ENCODE peak calls at places on chromosomes 11 and 22, in nine cellular contexts. One of them, this sample, is unnamed.

GRCh38 chr11:35464308-35464707 is 45.0 kb upstream of the SLC1A2 start:
- DNase-seq in NCI-H345: no peak
- DNase-seq in COR-L47: peak
- DNase-seq in H7: peak
- DNase-seq in GM12891: no peak
- DNase-seq in activated naive CD8-positive, alpha-beta T cell treated with anti-CD3 and anti-CD28 coated beads, Interleukin-2, amount 50 U/mL, for 24 hours: no peak
- DNase-seq in activated CD4-positive, alpha-beta T cell treated with anti-CD3 and anti-CD28 coated beads, Interleukin-2, amount 10 ng/mL, durations not matched to agents 7 days and 5 days: no peak
- DNase-seq in CD8-positive, alpha-beta T cell: no peak
- DNase-seq in endothelial cell: peak
- DNase-seq in this sample: peak

GRCh38 chr11:1706634-1707400 is 9.8 kb downstream of the KRTAP5-6 start:
- DNase-seq in NCI-H345: no peak
- DNase-seq in COR-L47: no peak
- DNase-seq in H7: peak
- DNase-seq in GM12891: no peak
- DNase-seq in activated naive CD8-positive, alpha-beta T cell treated with anti-CD3 and anti-CD28 coated beads, Interleukin-2, amount 50 U/mL, for 24 hours: peak
- DNase-seq in activated CD4-positive, alpha-beta T cell treated with anti-CD3 and anti-CD28 coated beads, Interleukin-2, amount 10 ng/mL, durations not matched to agents 7 days and 5 days: no peak
- DNase-seq in CD8-positive, alpha-beta T cell: no peak
- DNase-seq in endothelial cell: no peak
- DNase-seq in this sample: no peak

GRCh38 chr11:111322534-111322933 is 24.2 kb downstream of the POU2AF3 start:
- DNase-seq in NCI-H345: no peak
- DNase-seq in COR-L47: no peak
- DNase-seq in H7: no peak
- DNase-seq in GM12891: no peak
- DNase-seq in activated naive CD8-positive, alpha-beta T cell treated with anti-CD3 and anti-CD28 coated beads, Interleukin-2, amount 50 U/mL, for 24 hours: no peak
- DNase-seq in activated CD4-positive, alpha-beta T cell treated with anti-CD3 and anti-CD28 coated beads, Interleukin-2, amount 10 ng/mL, durations not matched to agents 7 days and 5 days: no peak
- DNase-seq in CD8-positive, alpha-beta T cell: no peak
- DNase-seq in endothelial cell: no peak
- DNase-seq in this sample: no peak

GRCh38 chr11:76769071-76769560 is 14.0 kb upstream of the TSKU start:
- DNase-seq in NCI-H345: no peak
- DNase-seq in COR-L47: no peak
- DNase-seq in H7: no peak
- DNase-seq in GM12891: no peak
- DNase-seq in activated naive CD8-positive, alpha-beta T cell treated with anti-CD3 and anti-CD28 coated beads, Interleukin-2, amount 50 U/mL, for 24 hours: no peak
- DNase-seq in activated CD4-positive, alpha-beta T cell treated with anti-CD3 and anti-CD28 coated beads, Interleukin-2, amount 10 ng/mL, durations not matched to agents 7 days and 5 days: no peak
- DNase-seq in CD8-positive, alpha-beta T cell: no peak
- DNase-seq in endothelial cell: no peak
- DNase-seq in this sample: no peak

GRCh38 chr11:101407324-101407723 is 176.5 kb downstream of the TRPC6 start:
- DNase-seq in NCI-H345: no peak
- DNase-seq in COR-L47: no peak
- DNase-seq in H7: no peak
- DNase-seq in GM12891: no peak
- DNase-seq in activated naive CD8-positive, alpha-beta T cell treated with anti-CD3 and anti-CD28 coated beads, Interleukin-2, amount 50 U/mL, for 24 hours: no peak
- DNase-seq in activated CD4-positive, alpha-beta T cell treated with anti-CD3 and anti-CD28 coated beads, Interleukin-2, amount 10 ng/mL, durations not matched to agents 7 days and 5 days: no peak
- DNase-seq in CD8-positive, alpha-beta T cell: no peak
- DNase-seq in endothelial cell: no peak
- DNase-seq in this sample: no peak

GRCh38 chr11:107606122-107606521 is 15.2 kb downstream of the ELMOD1 start:
- DNase-seq in NCI-H345: no peak
- DNase-seq in COR-L47: no peak
- DNase-seq in H7: no peak
- DNase-seq in GM12891: no peak
- DNase-seq in activated naive CD8-positive, alpha-beta T cell treated with anti-CD3 and anti-CD28 coated beads, Interleukin-2, amount 50 U/mL, for 24 hours: no peak
- DNase-seq in activated CD4-positive, alpha-beta T cell treated with anti-CD3 and anti-CD28 coated beads, Interleukin-2, amount 10 ng/mL, durations not matched to agents 7 days and 5 days: no peak
- DNase-seq in CD8-positive, alpha-beta T cell: no peak
- DNase-seq in endothelial cell: no peak
- DNase-seq in this sample: no peak

GRCh38 chr22:45893516-45893915 is 83.4 kb downstream of the WNT7B start:
- DNase-seq in NCI-H345: no peak
- DNase-seq in COR-L47: no peak
- DNase-seq in H7: no peak
- DNase-seq in GM12891: no peak
- DNase-seq in activated naive CD8-positive, alpha-beta T cell treated with anti-CD3 and anti-CD28 coated beads, Interleukin-2, amount 50 U/mL, for 24 hours: no peak
- DNase-seq in activated CD4-positive, alpha-beta T cell treated with anti-CD3 and anti-CD28 coated beads, Interleukin-2, amount 10 ng/mL, durations not matched to agents 7 days and 5 days: no peak
- DNase-seq in CD8-positive, alpha-beta T cell: no peak
- DNase-seq in endothelial cell: no peak
- DNase-seq in this sample: no peak

GRCh38 chr11:112162761-112163669 is 879 bp downstream of the IL18 start:
- DNase-seq in NCI-H345: no peak
- DNase-seq in COR-L47: no peak
- DNase-seq in H7: no peak
- DNase-seq in GM12891: no peak
- DNase-seq in activated naive CD8-positive, alpha-beta T cell treated with anti-CD3 and anti-CD28 coated beads, Interleukin-2, amount 50 U/mL, for 24 hours: no peak
- DNase-seq in activated CD4-positive, alpha-beta T cell treated with anti-CD3 and anti-CD28 coated beads, Interleukin-2, amount 10 ng/mL, durations not matched to agents 7 days and 5 days: no peak
- DNase-seq in CD8-positive, alpha-beta T cell: no peak
- DNase-seq in endothelial cell: no peak
- DNase-seq in this sample: no peak

GRCh38 chr22:49660794-49661781 is 166.6 kb downstream of the BRD1 start:
- DNase-seq in NCI-H345: peak
- DNase-seq in COR-L47: peak
- DNase-seq in H7: no peak
- DNase-seq in GM12891: no peak
- DNase-seq in activated naive CD8-positive, alpha-beta T cell treated with anti-CD3 and anti-CD28 coated beads, Interleukin-2, amount 50 U/mL, for 24 hours: no peak
- DNase-seq in activated CD4-positive, alpha-beta T cell treated with anti-CD3 and anti-CD28 coated beads, Interleukin-2, amount 10 ng/mL, durations not matched to agents 7 days and 5 days: no peak
- DNase-seq in CD8-positive, alpha-beta T cell: no peak
- DNase-seq in endothelial cell: no peak
- DNase-seq in this sample: no peak

GRCh38 chr11:61580292-61580888 is 486 bp downstream of the SYT7 start:
- DNase-seq in NCI-H345: peak
- DNase-seq in COR-L47: no peak
- DNase-seq in H7: peak
- DNase-seq in GM12891: no peak
- DNase-seq in activated naive CD8-positive, alpha-beta T cell treated with anti-CD3 and anti-CD28 coated beads, Interleukin-2, amount 50 U/mL, for 24 hours: no peak
- DNase-seq in activated CD4-positive, alpha-beta T cell treated with anti-CD3 and anti-CD28 coated beads, Interleukin-2, amount 10 ng/mL, durations not matched to agents 7 days and 5 days: no peak
- DNase-seq in CD8-positive, alpha-beta T cell: no peak
- DNase-seq in endothelial cell: peak
- DNase-seq in this sample: no peak

GRCh38 chr11:11454671-11455223 is 101.7 kb upstream of the CSNK2A3 start:
- DNase-seq in NCI-H345: peak
- DNase-seq in COR-L47: no peak
- DNase-seq in H7: no peak
- DNase-seq in GM12891: no peak
- DNase-seq in activated naive CD8-positive, alpha-beta T cell treated with anti-CD3 and anti-CD28 coated beads, Interleukin-2, amount 50 U/mL, for 24 hours: no peak
- DNase-seq in activated CD4-positive, alpha-beta T cell treated with anti-CD3 and anti-CD28 coated beads, Interleukin-2, amount 10 ng/mL, durations not matched to agents 7 days and 5 days: no peak
- DNase-seq in CD8-positive, alpha-beta T cell: no peak
- DNase-seq in endothelial cell: no peak
- DNase-seq in this sample: no peak